ENCODE peak calls at places on chromosomes 2 and 18, in six cellular contexts. Y is GM12892, L is K562, B is GM12878, O is H1, J is HepG2. P is an unnamed sample.

GRCh38 chr2:113105047-113105446 is 22.4 kb upstream of the IL1RN start:
- DNase-seq in Y (no peak), L (peak), B (no peak), O (no peak), J (no peak), P (no peak)

GRCh38 chr18:55953326-55953725 is 365.3 kb upstream of the TCF4 start:
- DNase-seq in Y (no peak), L (no peak), B (no peak), O (no peak), J (no peak), P (no peak)

GRCh38 chr2:239442192-239442591 is 41.4 kb upstream of the HDAC4 start:
- DNase-seq in Y (no peak), L (no peak), B (no peak), O (no peak), J (no peak), P (no peak)

GRCh38 chr2:27955762-27956161 is 65.2 kb downstream of the BABAM2 start:
- DNase-seq in Y (no peak), L (no peak), B (no peak), O (no peak), J (no peak), P (no peak)

GRCh38 chr2:206343144-206343543 is 68.7 kb downstream of the ZDBF2 start:
- DNase-seq in Y (no peak), L (no peak), B (no peak), O (no peak), J (no peak), P (no peak)

GRCh38 chr2:126748929-126749518 is 93.1 kb downstream of the GYPC start:
- DNase-seq in Y (no peak), L (no peak), B (no peak), O (no peak), J (no peak), P (no peak)

GRCh38 chr2:157032019-157032418 is 225.5 kb upstream of the GALNT5 start:
- DNase-seq in Y (no peak), L (no peak), B (no peak), O (no peak), J (peak), P (no peak)

GRCh38 chr2:241820625-241821384 is 11.8 kb downstream of the NEU4 start:
- DNase-seq in Y (no peak), L (no peak), B (no peak), O (no peak), J (no peak), P (peak)

DNA sequence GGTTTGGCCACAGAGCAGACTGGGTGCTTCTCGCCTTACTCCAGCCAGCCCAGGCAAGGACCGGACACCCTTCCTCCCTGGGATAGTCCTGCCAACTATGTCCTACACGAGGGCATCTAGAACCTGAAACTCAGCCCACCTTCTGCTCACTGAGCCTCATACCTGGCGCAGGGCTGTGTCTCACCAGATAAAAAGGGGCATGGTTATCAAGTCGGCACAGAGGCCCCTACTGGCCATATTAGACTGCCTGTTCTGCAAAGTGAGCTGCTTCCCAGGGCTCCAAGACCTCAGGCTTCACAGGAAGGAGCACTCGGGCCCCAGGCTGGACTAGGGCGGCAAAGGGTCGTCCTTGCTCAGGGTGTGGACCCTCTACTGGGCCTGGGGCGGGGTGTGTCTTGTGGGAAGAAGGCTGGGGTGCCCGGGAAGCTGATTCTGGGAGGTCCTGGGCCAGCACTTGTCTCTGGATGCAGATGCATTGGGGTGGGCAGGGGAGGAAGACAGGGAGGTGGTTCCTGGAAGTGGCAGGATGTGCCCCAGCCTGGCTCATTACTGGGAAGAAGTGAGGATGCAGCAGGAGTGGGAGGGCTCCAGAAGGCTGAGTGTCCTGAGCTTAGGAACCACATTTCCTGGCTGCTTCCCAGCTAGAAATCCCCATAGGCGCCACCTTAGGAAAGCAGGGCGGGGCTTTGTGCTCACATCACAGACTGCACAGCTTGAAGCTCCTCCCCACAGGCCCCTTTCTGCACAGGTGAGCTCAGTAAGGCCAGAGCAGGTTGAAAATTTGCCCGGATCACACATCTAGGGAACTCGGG is 19.6 kb downstream of the EHD3 start:
- DNase-seq in Y (no peak), L (peak), B (no peak), O (no peak), J (no peak), P (no peak)
- TF ChIP-seq POLR2A in Y (no peak), L (no peak), B (no peak), O (no peak), J (no peak), P (no peak)

GRCh38 chr2:181419124-181419855 is 37.9 kb upstream of the ITGA4 start:
- DNase-seq in Y (no peak), L (no peak), B (no peak), O (no peak), J (no peak), P (no peak)
- TF ChIP-seq TAF1 in Y (no peak), L (no peak), B (no peak), O (no peak), J (no peak), P (no peak)

GRCh38 chr18:69757733-69758132 is 189.9 kb downstream of the CD226 start:
- DNase-seq in Y (no peak), L (no peak), B (no peak), O (no peak), J (no peak), P (no peak)
- TF ChIP-seq POLR2AphosphoS5 in Y (no peak), L (no peak), B (no peak), O (no peak), J (no peak), P (no peak)

GRCh38 chr2:131682122-131682944 is 154.6 kb downstream of the CCDC74A start:
- DNase-seq in Y (peak), L (peak), B (no peak), O (peak), J (peak), P (peak)
- TF ChIP-seq POLR2A in Y (peak), L (no peak), B (peak), O (peak), J (peak), P (peak)

DNA sequence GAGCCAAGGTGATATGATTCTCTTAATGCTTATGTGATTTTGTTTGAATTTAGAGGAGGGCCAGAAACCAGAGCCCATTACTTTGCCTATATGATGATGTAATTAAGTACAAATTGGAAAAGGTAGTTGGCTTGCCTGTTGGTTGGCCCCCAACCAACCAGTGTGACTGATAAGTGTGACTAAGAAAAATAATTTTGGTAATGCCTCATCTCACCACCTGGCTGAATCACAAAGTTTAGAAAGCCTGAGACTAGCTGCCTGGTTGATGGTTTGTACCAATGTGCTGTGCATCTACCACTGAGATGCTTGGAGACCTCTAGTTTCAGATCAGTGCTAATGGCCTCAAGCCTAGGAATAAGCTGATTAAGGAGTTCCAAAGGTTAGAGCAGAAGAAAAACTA is 338.7 kb downstream of the CDH2 start:
- DNase-seq in Y (no peak), L (no peak), B (no peak), O (no peak), J (no peak), P (no peak)
- TF ChIP-seq TAF1 in Y (no peak), L (no peak), B (no peak), O (no peak), J (no peak), P (no peak)

GRCh38 chr2:95334916-95335641 is 37.9 kb downstream of the KCNIP3 start:
- DNase-seq in Y (no peak), L (no peak), B (no peak), O (no peak), J (no peak), P (no peak)

GRCh38 chr2:95332036-95332435 is 34.9 kb downstream of the KCNIP3 start:
- DNase-seq in Y (no peak), L (no peak), B (no peak), O (no peak), J (no peak), P (no peak)

GRCh38 chr2:95333056-95333455 is 35.9 kb downstream of the KCNIP3 start:
- DNase-seq in Y (no peak), L (no peak), B (no peak), O (no peak), J (no peak), P (no peak)

GRCh38 chr2:95331606-95332005 is 34.5 kb downstream of the KCNIP3 start:
- DNase-seq in Y (no peak), L (no peak), B (no peak), O (no peak), J (no peak), P (no peak)

GRCh38 chr2:95333888-95334338 is 36.8 kb downstream of the KCNIP3 start:
- DNase-seq in Y (no peak), L (no peak), B (no peak), O (no peak), J (no peak), P (no peak)
- TF ChIP-seq POLR2AphosphoS5 in Y (no peak), L (no peak), B (no peak), O (no peak), J (no peak), P (no peak)

DNA sequence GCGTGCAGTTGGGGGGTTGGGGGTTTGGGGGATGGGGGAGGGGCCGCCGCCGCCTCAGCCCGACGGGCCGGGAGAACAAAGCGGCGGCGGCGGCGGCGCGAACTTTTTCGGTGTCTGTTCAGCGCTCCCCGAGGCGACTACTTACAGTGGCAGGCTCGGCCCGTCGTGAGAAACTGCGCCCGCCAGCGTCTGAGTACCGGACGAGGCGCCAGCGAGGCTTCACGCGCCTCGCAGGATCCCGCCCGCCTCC is 172 bp downstream of the PRKD3 start:
- DNase-seq in Y (no peak), L (no peak), B (no peak), O (no peak), J (peak), P (no peak)
- TF ChIP-seq POLR2A in Y (peak), L (peak), B (peak), O (peak), J (peak), P (no peak)

GRCh38 chr2:219684721-219685689 is 57.6 kb downstream of the SLC4A3 start:
- DNase-seq in Y (peak), L (peak), B (peak), O (peak), J (peak), P (peak)
- TF ChIP-seq TAF1 in Y (no peak), L (no peak), B (no peak), O (no peak), J (peak), P (peak)

GRCh38 chr18:9869713-9870430 is 15.9 kb upstream of the TXNDC2 start:
- DNase-seq in Y (peak), L (peak), B (peak), O (no peak), J (peak), P (peak)
- TF ChIP-seq POLR2AphosphoS5 in Y (no peak), L (peak), B (no peak), O (no peak), J (no peak), P (no peak)

GRCh38 chr2:38529208-38529607 is 73.5 kb downstream of the HNRNPLL start:
- DNase-seq in Y (no peak), L (no peak), B (no peak), O (no peak), J (no peak), P (no peak)

GRCh38 chr2:38527338-38528007 is 75.3 kb downstream of the HNRNPLL start:
- DNase-seq in Y (no peak), L (no peak), B (no peak), O (no peak), J (no peak), P (no peak)

GRCh38 chr2:38524580-38524979 is 78.1 kb downstream of the HNRNPLL start:
- DNase-seq in Y (no peak), L (no peak), B (no peak), O (no peak), J (no peak), P (no peak)

GRCh38 chr2:38526195-38526594 is 76.5 kb downstream of the HNRNPLL start:
- DNase-seq in Y (no peak), L (no peak), B (no peak), O (no peak), J (no peak), P (no peak)

GRCh38 chr2:38528008-38528442 is 74.7 kb downstream of the HNRNPLL start:
- DNase-seq in Y (peak), L (peak), B (no peak), O (peak), J (peak), P (no peak)
- TF ChIP-seq POLR2A in Y (no peak), L (no peak), B (no peak), O (no peak), J (no peak), P (no peak)

P was measured in GM12891.